ENCODE peak calls at places on chromosomes 16 and 17, in six cellular contexts. M is activated CD4-positive, CD25-positive, alpha-beta regulatory T cell; L is T-helper 1 cell; K is mesothelial cell of epicardium; X is HEK293T; B is amniotic epithelial cell. T is an unnamed sample.

GRCh38 chr17:57858838-57859237 is 9.0 kb upstream of the MRPS23 start:
- DNase-seq in M (no peak), L (no peak), K (no peak), X (no peak), B (no peak), T (no peak)

GRCh38 chr17:45936610-45937009 is 42.3 kb downstream of the MAPT start:
- DNase-seq in M (no peak), L (no peak), K (no peak), X (no peak), B (no peak), T (no peak)

GRCh38 chr16:30535777-30536190 is 1.1 kb upstream of the ZNF747 start:
- DNase-seq in M (peak; percentile 51), L (no peak), K (peak; percentile 73), X (peak; percentile 75), B (peak; percentile 74), T (peak; percentile 87)

GRCh38 chr17:43578699-43579569 is 32.8 kb upstream of the ETV4 start:
- DNase-seq in M (no peak), L (peak; percentile 14), K (no peak), X (no peak), B (no peak), T (no peak)

GRCh38 chr16:22948058-22948602 is 134.2 kb downstream of the HS3ST2 start:
- DNase-seq in M (no peak), L (no peak), K (no peak), X (no peak), B (no peak), T (peak; percentile 75)

GRCh38 chr17:73814070-73814469 is 169.8 kb upstream of the SDK2 start:
- DNase-seq in M (no peak), L (no peak), K (no peak), X (no peak), B (no peak), T (no peak)

GRCh38 chr17:40448213-40448638 is 5.0 kb downstream of the IGFBP4 start:
- DNase-seq in M (no peak), L (no peak), K (no peak), X (no peak), B (no peak), T (no peak)

GRCh38 chr17:37786481-37786880 is 41.6 kb upstream of the HNF1B start:
- DNase-seq in M (no peak), L (no peak), K (no peak), X (no peak), B (no peak), T (no peak)

GRCh38 chr17:57911834-57912673 is 43.2 kb downstream of the CUEDC1 start:
- DNase-seq in M (no peak), L (no peak), K (no peak), X (no peak), B (no peak), T (peak; percentile 85)

GRCh38 chr17:81000631-81001357 is 9.2 kb downstream of the CHMP6 start:
- DNase-seq in M (no peak), L (no peak), K (no peak), X (no peak), B (no peak), T (no peak)

GRCh38 chr17:7855643-7856080 is 796 bp downstream of the TMEM88 start:
- DNase-seq in M (no peak), L (no peak), K (no peak), X (peak; percentile 11), B (no peak), T (no peak)

GRCh38 chr17:72838581-72838980 is 253.9 kb downstream of the SLC39A11 start:
- DNase-seq in M (no peak), L (no peak), K (no peak), X (no peak), B (no peak), T (no peak)

GRCh38 chr17:60944751-60945150 is 267.1 kb downstream of the BCAS3 start:
- DNase-seq in M (no peak), L (no peak), K (no peak), X (no peak), B (no peak), T (no peak)

GRCh38 chr17:82890926-82891678 is 51.3 kb upstream of the ZNF750 start:
- DNase-seq in M (no peak), L (no peak), K (no peak), X (no peak), B (no peak), T (no peak)

GRCh38 chr17:78977681-78977943 is 2.1 kb downstream of the LGALS3BP start:
- DNase-seq in M (no peak), L (no peak), K (no peak), X (no peak), B (no peak), T (no peak)

GRCh38 chr16:87744750-87745514 is 20.9 kb downstream of the KLHDC4 start:
- DNase-seq in M (no peak), L (no peak), K (no peak), X (no peak), B (no peak), T (no peak)

GRCh38 chr17:57385975-57386374 is 129.7 kb downstream of the MSI2 start:
- DNase-seq in M (no peak), L (no peak), K (no peak), X (no peak), B (no peak), T (no peak)

GRCh38 chr16:66406534-66407368 is 20.3 kb upstream of the BEAN1 start:
- DNase-seq in M (peak; percentile 89), L (peak; percentile 69), K (peak; percentile 94), X (peak; percentile 89), B (peak; percentile 43), T (peak; percentile 83)

GRCh38 chr17:60754057-60754604 is 76.5 kb downstream of the BCAS3 start:
- DNase-seq in M (no peak), L (no peak), K (no peak), X (no peak), B (no peak), T (no peak)